ENCODE peak calls at places on chromosomes 5 and 9, in four cellular contexts. T, J, R and N are unnamed samples.

GRCh38 chr9:93451762-93452709 is 551 bp downstream of the FAM120A start:
- DNase-seq in T (no peak), R (peak; percentile 78), J (peak; percentile 11), N (no peak)

GRCh38 chr5:39013938-39014337 is 60.3 kb downstream of the RICTOR start:
- DNase-seq in J (no peak), R (peak; percentile 33), T (no peak), N (no peak)

GRCh38 chr5:91016954-91017690 is 366.0 kb downstream of the ARRDC3 start:
- DNase-seq in T (no peak), R (peak; percentile 39), J (no peak), N (no peak)

GRCh38 chr9:2623046-2623865 is 1.7 kb downstream of the VLDLR start:
- DNase-seq in R (peak; percentile 67), J (no peak), T (no peak), N (peak; percentile 93)

GRCh38 chr5:116789522-116789921 is 214.9 kb upstream of the SEMA6A start:
- DNase-seq in J (no peak), R (no peak), T (no peak), N (no peak)

GRCh38 chr5:59560553-59560952 is 333.0 kb downstream of the PDE4D start:
- DNase-seq in J (no peak), T (no peak), R (no peak), N (no peak)

GRCh38 chr9:21102311-21102710 is 24.6 kb upstream of the IFNB1 start:
- DNase-seq in R (peak; percentile 64), J (no peak), T (peak; percentile 7), N (no peak)

GRCh38 chr9:115349542-115349941 is 231.6 kb upstream of the TNC start:
- DNase-seq in R (peak; percentile 21), T (no peak), J (no peak), N (no peak)

GRCh38 chr5:22965960-22966359 is 112.8 kb upstream of the CDH12 start:
- DNase-seq in J (no peak), T (no peak), R (no peak), N (no peak)

GRCh38 chr5:135567661-135568060 is 11.1 kb downstream of the CXCL14 start:
- DNase-seq in R (no peak), J (no peak), T (no peak), N (no peak)